ENCODE peak calls at places on chromosomes 7 and 10, in four cellular contexts. I, E, H and G are unnamed samples.
A peak's percentile ranks its signal among the peaks of the same experiment; 100 is the strongest.

GRCh38 chr10:99084161-99084560 is 151.5 kb downstream of the HPSE2 start:
- DNase-seq in I (no peak), E (no peak), H (no peak), G (no peak)

GRCh38 chr7:37683263-37684120 is at the start of gene GPR141:
- DNase-seq in I (no peak), E (no peak), H (no peak), G (peak; percentile 31)

GRCh38 chr7:26454180-26454579 is 162.5 kb downstream of the SNX10 start:
- DNase-seq in I (peak; percentile 5), E (peak; percentile 30), H (no peak), G (no peak)

GRCh38 chr7:801940-802364 is 30.3 kb upstream of the SUN1 start:
- DNase-seq in I (no peak), E (no peak), H (no peak), G (no peak)

GRCh38 chr7:153193144-153193595 is 433.6 kb downstream of the ACTR3B start:
- DNase-seq in I (no peak), E (no peak), H (no peak), G (no peak)

GRCh38 chr7:36155811-36156361 is 2.8 kb downstream of the EEPD1 start:
- DNase-seq in I (no peak), E (peak; percentile 34), H (no peak), G (peak; percentile 38)

GRCh38 chr7:74387606-74388005 is 66.1 kb upstream of the GTF2IRD1 start:
- DNase-seq in I (no peak), E (no peak), H (no peak), G (no peak)

GRCh38 chr7:11642841-11643240 is 189.2 kb downstream of the THSD7A start:
- DNase-seq in I (no peak), E (no peak), H (no peak), G (no peak)

GRCh38 chr10:13961096-13961495 is 369.6 kb downstream of the FRMD4A start:
- DNase-seq in I (peak; percentile 90), E (peak; percentile 97), H (peak; percentile 88), G (peak; percentile 92)

GRCh38 chr7:2709553-2710165 is 21.7 kb downstream of the AMZ1 start:
- DNase-seq in I (no peak), E (peak; percentile 45), H (no peak), G (no peak)

GRCh38 chr7:156560075-156560474 is 80.5 kb upstream of the RNF32 start:
- DNase-seq in I (no peak), E (no peak), H (no peak), G (no peak)

GRCh38 chr10:132098539-132099421 is 33.0 kb downstream of the JAKMIP3 start:
- DNase-seq in I (no peak), E (no peak), H (no peak), G (no peak)

GRCh38 chr10:80137031-80137712 is 4.6 kb downstream of the PLAC9 start:
- DNase-seq in I (no peak), E (peak; percentile 92), H (peak; percentile 45), G (no peak)

GRCh38 chr10:34758447-34758996 is 56.6 kb downstream of the PARD3 start:
- DNase-seq in I (peak; percentile 87), E (peak; percentile 83), H (no peak), G (peak; percentile 23)
- H3K4me3 ChIP-seq in I (peak overlapping the region; percentile 9), E (no peak overlapping the region), H (no peak overlapping the region), G (no peak overlapping the region)

GRCh38 chr10:34156781-34157425 is 658.2 kb downstream of the PARD3 start:
- DNase-seq in I (peak; percentile 61), E (peak; percentile 66), H (no peak), G (no peak)
- TF ChIP-seq CTCF in I (peak; percentile 54), E (peak; percentile 52), H (peak; percentile 32), G (no peak)

GRCh38 chr7:134514106-134514505 is 13.3 kb upstream of the AKR1B10 start:
- DNase-seq in I (no peak), E (no peak), H (no peak), G (no peak)

GRCh38 chr7:134513169-134513752 is 14.1 kb upstream of the AKR1B10 start:
- DNase-seq in I (peak; percentile 30), E (peak; percentile 52), H (no peak), G (peak; percentile 23)

GRCh38 chr7:134512271-134512670 is 15.1 kb upstream of the AKR1B10 start:
- DNase-seq in I (no peak), E (no peak), H (no peak), G (no peak)

GRCh38 chr7:134514663-134515062 is 12.7 kb upstream of the AKR1B10 start:
- DNase-seq in I (peak; percentile 66), E (peak; percentile 76), H (peak; percentile 46), G (peak; percentile 71)

DNA sequence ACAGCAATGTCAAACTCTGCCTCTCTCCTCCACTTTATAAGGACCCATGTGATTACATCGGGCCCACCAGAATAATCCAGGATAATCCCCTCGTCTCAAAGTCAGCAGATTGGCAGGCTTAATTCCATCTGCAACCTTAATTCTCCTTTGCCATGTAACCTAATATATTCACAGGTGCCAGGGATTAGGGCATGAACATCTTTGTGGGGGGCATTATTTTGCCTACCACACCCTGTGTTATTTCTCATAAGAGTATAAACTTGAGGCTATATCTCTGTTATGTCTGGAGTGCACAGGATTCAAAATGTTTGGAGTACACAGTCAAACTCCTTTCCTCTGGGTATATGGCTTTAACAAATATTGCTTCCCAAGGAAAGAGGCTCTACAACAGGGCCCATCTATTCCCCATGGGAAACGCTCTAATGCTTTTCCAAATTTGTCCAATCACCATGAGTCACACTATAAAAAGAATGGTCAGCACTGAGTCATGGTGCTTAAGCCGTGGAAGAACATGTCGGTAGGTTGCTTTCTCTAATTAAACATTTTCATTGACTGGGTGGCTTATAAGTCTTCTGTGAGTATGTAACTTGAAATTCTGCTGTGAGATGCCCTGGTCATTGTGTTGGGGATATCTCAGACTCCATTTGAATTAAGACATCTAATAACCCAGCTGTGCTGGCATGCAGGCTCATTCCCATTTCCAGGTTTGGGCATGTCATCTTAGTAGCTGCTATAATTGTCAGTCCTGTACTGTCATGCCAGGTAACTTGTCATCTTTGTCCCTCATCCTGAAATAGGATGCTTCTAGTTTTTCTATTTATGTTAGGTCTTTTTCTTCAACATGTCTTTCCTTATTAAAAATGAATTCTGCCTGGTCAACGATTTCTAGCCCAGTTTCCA is 11.5 kb upstream of the AKR1B10 start:
- DNase-seq in I (peak; percentile 78), E (peak; percentile 86), H (peak; percentile 86), G (peak; percentile 60)
- H3K4me3 ChIP-seq in I (no peak overlapping the region), E (no peak overlapping the region), H (no peak overlapping the region), G (no peak overlapping the region)

DNA sequence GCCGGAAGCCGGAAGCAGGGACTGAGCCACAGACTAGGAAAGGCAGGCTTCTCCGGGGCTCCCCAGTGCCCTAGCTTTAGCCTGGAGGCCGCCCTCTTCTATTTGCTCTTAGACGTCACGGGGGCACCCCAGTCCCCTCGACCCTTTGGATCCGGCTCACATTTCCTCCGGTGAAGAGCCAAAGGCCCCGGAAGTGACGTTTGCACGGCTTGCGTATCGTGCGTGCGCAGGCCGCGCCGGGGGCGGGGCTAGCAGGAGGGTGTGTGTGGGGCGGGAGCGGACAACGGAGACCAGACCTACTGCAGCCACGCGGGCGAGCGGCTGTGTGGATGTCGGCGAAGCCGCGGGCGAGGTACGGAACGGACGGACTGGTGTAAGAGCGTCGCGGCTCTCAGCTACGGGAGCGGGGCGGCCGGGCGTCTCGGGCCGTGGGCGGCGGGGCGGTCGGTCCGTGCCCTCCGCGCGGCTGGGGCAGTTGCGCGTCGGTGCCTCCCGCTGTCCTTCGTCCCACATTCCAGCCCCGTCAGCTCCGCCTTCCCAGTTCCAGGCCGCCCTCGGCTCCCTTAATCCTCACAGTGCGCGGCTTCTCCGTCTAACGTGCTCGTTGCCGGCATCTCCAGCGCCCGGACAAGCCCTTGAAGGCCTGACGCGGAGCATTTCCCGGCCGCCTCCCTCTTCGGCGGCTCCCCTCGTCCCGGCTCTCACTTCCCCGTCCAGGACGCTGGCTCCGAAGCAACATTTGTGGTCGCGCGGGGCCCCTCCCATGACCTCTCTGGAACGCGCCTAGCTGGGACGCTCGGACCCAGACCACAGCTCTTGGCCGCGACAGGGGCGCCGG is 25.8 kb downstream of the KCTD7 start:
- DNase-seq in I (peak; percentile 96), E (peak; percentile 96), H (peak; percentile 84), G (peak; percentile 95)
- TF ChIP-seq CTCF in I (no peak), E (no peak), H (no peak), G (no peak)

GRCh38 chr10:7435674-7436073 is 24.8 kb upstream of the SFMBT2 start:
- DNase-seq in I (no peak), E (no peak), H (no peak), G (no peak)

GRCh38 chr10:7432884-7433726 is 22.3 kb upstream of the SFMBT2 start:
- DNase-seq in I (no peak), E (no peak), H (no peak), G (no peak)

GRCh38 chr10:7434332-7434731 is 23.5 kb upstream of the SFMBT2 start:
- DNase-seq in I (no peak), E (no peak), H (no peak), G (no peak)

GRCh38 chr10:7436490-7437100 is 25.8 kb upstream of the SFMBT2 start:
- DNase-seq in I (no peak), E (no peak), H (no peak), G (no peak)

GRCh38 chr10:7433861-7434260 is 23.0 kb upstream of the SFMBT2 start:
- DNase-seq in I (no peak), E (no peak), H (no peak), G (no peak)
- H3K4me3 ChIP-seq in I (no peak overlapping the region), E (no peak overlapping the region), H (no peak overlapping the region), G (no peak overlapping the region)

DNA sequence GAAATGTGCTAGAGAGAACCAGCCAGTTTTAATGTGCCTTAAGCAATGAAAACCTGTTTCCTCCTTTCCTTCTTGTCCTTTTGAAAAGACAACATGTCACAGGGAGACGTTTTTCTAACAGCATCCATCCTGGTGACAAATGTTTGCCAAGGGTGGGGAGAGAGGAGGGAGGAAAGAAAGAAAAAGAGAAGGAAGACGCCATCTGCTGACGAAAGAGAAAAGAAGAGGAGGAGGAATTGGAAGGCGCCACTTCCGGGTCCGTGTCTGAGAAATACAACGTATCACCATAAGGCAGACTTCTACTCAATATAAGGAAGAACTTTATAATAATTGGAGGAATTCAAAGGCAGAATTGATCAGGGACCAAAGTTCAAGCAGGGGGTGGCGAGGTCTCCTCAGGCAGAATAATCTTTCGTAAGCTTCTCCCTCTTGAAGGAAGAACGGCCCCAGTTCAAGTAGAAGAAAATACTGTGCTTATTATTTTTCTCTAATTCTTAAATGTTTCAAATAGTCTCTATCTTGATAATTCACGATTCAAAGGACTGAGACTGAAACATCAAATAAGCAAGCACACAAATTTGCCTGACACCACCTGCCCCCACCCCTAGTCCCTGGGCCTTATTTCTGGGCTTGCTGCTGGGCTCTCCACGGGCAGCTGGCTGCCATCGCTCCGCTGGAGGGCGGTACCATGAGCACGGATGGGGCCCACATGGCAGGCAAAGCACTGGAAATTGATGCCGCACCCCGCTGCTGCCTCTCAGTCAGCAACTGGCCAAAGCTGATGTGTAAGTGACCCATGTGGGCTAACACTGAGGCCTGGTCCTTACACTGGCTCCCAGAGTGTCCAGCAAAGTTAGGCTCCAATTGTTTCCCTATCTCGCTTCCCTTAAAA is 273.7 kb upstream of the KLF14 start:
- DNase-seq in I (peak; percentile 72), E (peak; percentile 77), H (no peak), G (peak; percentile 63)
- TF ChIP-seq CTCF in I (peak; percentile 73), E (peak; percentile 67), H (peak; percentile 54), G (peak; percentile 66)